ENCODE peak calls at places on chromosomes 4 and X, in nine cellular contexts. One of them, this sample, is unnamed.

GRCh38 chr4:67483868-67484602 is 61.3 kb downstream of the CENPC start:
- DNase-seq in A172: peak; percentile 2
- DNase-seq in stimulated activated CD4-positive, alpha-beta T cell treated with anti-CD3 and anti-CD28 coated beads, TNF-alpha, amount 100 ng/mL, for 4 hours: no peak
- DNase-seq in memory B cell: no peak
- DNase-seq in Daoy: peak; percentile 11
- DNase-seq in Peyer's patch: no peak
- DNase-seq in activated CD4-positive, alpha-beta T cell treated with anti-CD3 and anti-CD28 coated beads, Interleukin-2, amount 10 ng/mL, durations not matched to agents 7 days and 5 days: no peak
- DNase-seq in hippocampal formation: no peak
- DNase-seq in mammary epithelial cell: no peak
- DNase-seq in this sample: no peak

GRCh38 chr4:26206339-26206738 is 114.5 kb upstream of the RBPJ start:
- DNase-seq in A172: no peak
- DNase-seq in stimulated activated CD4-positive, alpha-beta T cell treated with anti-CD3 and anti-CD28 coated beads, TNF-alpha, amount 100 ng/mL, for 4 hours: no peak
- DNase-seq in memory B cell: no peak
- DNase-seq in Daoy: peak; percentile 18
- DNase-seq in Peyer's patch: no peak
- DNase-seq in activated CD4-positive, alpha-beta T cell treated with anti-CD3 and anti-CD28 coated beads, Interleukin-2, amount 10 ng/mL, durations not matched to agents 7 days and 5 days: no peak
- DNase-seq in hippocampal formation: no peak
- DNase-seq in mammary epithelial cell: no peak
- DNase-seq in this sample: no peak

GRCh38 chr4:156223985-156224384 is 270.3 kb upstream of the CTSO start:
- DNase-seq in A172: no peak
- DNase-seq in stimulated activated CD4-positive, alpha-beta T cell treated with anti-CD3 and anti-CD28 coated beads, TNF-alpha, amount 100 ng/mL, for 4 hours: no peak
- DNase-seq in memory B cell: no peak
- DNase-seq in Daoy: no peak
- DNase-seq in Peyer's patch: no peak
- DNase-seq in activated CD4-positive, alpha-beta T cell treated with anti-CD3 and anti-CD28 coated beads, Interleukin-2, amount 10 ng/mL, durations not matched to agents 7 days and 5 days: no peak
- DNase-seq in hippocampal formation: no peak
- DNase-seq in mammary epithelial cell: peak; percentile 20
- DNase-seq in this sample: no peak

GRCh38 chr4:2250003-2250763 is 8.3 kb upstream of the HAUS3 start:
- DNase-seq in A172: no peak
- DNase-seq in stimulated activated CD4-positive, alpha-beta T cell treated with anti-CD3 and anti-CD28 coated beads, TNF-alpha, amount 100 ng/mL, for 4 hours: no peak
- DNase-seq in memory B cell: peak; percentile 8
- DNase-seq in Daoy: peak; percentile 0
- DNase-seq in Peyer's patch: peak; percentile 39
- DNase-seq in activated CD4-positive, alpha-beta T cell treated with anti-CD3 and anti-CD28 coated beads, Interleukin-2, amount 10 ng/mL, durations not matched to agents 7 days and 5 days: no peak
- DNase-seq in hippocampal formation: no peak
- DNase-seq in mammary epithelial cell: no peak
- DNase-seq in this sample: no peak

GRCh38 chrX:152674135-152674534 is 24.5 kb upstream of the MAGEA3 start:
- DNase-seq in A172: no peak
- DNase-seq in stimulated activated CD4-positive, alpha-beta T cell treated with anti-CD3 and anti-CD28 coated beads, TNF-alpha, amount 100 ng/mL, for 4 hours: no peak
- DNase-seq in memory B cell: no peak
- DNase-seq in Daoy: no peak
- DNase-seq in Peyer's patch: no peak
- DNase-seq in activated CD4-positive, alpha-beta T cell treated with anti-CD3 and anti-CD28 coated beads, Interleukin-2, amount 10 ng/mL, durations not matched to agents 7 days and 5 days: no peak
- DNase-seq in hippocampal formation: no peak
- DNase-seq in mammary epithelial cell: no peak
- DNase-seq in this sample: no peak

GRCh38 chrX:65635371-65635770 is 32.1 kb upstream of the MSN start:
- DNase-seq in A172: no peak
- DNase-seq in stimulated activated CD4-positive, alpha-beta T cell treated with anti-CD3 and anti-CD28 coated beads, TNF-alpha, amount 100 ng/mL, for 4 hours: no peak
- DNase-seq in memory B cell: no peak
- DNase-seq in Daoy: no peak
- DNase-seq in Peyer's patch: no peak
- DNase-seq in activated CD4-positive, alpha-beta T cell treated with anti-CD3 and anti-CD28 coated beads, Interleukin-2, amount 10 ng/mL, durations not matched to agents 7 days and 5 days: no peak
- DNase-seq in hippocampal formation: no peak
- DNase-seq in mammary epithelial cell: no peak
- DNase-seq in this sample: no peak

GRCh38 chr4:13953083-13953482 is 325.6 kb upstream of the BOD1L1 start:
- DNase-seq in A172: no peak
- DNase-seq in stimulated activated CD4-positive, alpha-beta T cell treated with anti-CD3 and anti-CD28 coated beads, TNF-alpha, amount 100 ng/mL, for 4 hours: no peak
- DNase-seq in memory B cell: no peak
- DNase-seq in Daoy: no peak
- DNase-seq in Peyer's patch: no peak
- DNase-seq in activated CD4-positive, alpha-beta T cell treated with anti-CD3 and anti-CD28 coated beads, Interleukin-2, amount 10 ng/mL, durations not matched to agents 7 days and 5 days: no peak
- DNase-seq in hippocampal formation: no peak
- DNase-seq in mammary epithelial cell: no peak
- DNase-seq in this sample: no peak

GRCh38 chr4:81472249-81473085 is 760 bp upstream of the RASGEF1B start:
- DNase-seq in A172: no peak
- DNase-seq in stimulated activated CD4-positive, alpha-beta T cell treated with anti-CD3 and anti-CD28 coated beads, TNF-alpha, amount 100 ng/mL, for 4 hours: peak; percentile 25
- DNase-seq in memory B cell: peak; percentile 56
- DNase-seq in Daoy: peak; percentile 42
- DNase-seq in Peyer's patch: peak; percentile 80
- DNase-seq in activated CD4-positive, alpha-beta T cell treated with anti-CD3 and anti-CD28 coated beads, Interleukin-2, amount 10 ng/mL, durations not matched to agents 7 days and 5 days: peak; percentile 50
- DNase-seq in hippocampal formation: peak; percentile 66
- DNase-seq in mammary epithelial cell: no peak
- DNase-seq in this sample: no peak

GRCh38 chr4:8581094-8581861 is 1.1 kb downstream of the GPR78 start:
- DNase-seq in A172: no peak
- DNase-seq in stimulated activated CD4-positive, alpha-beta T cell treated with anti-CD3 and anti-CD28 coated beads, TNF-alpha, amount 100 ng/mL, for 4 hours: no peak
- DNase-seq in memory B cell: no peak
- DNase-seq in Daoy: no peak
- DNase-seq in Peyer's patch: no peak
- DNase-seq in activated CD4-positive, alpha-beta T cell treated with anti-CD3 and anti-CD28 coated beads, Interleukin-2, amount 10 ng/mL, durations not matched to agents 7 days and 5 days: no peak
- DNase-seq in hippocampal formation: no peak
- DNase-seq in mammary epithelial cell: no peak
- DNase-seq in this sample: no peak

GRCh38 chr4:176191974-176192373 is 3.4 kb downstream of the SPATA4 start:
- DNase-seq in A172: peak; percentile 28
- DNase-seq in stimulated activated CD4-positive, alpha-beta T cell treated with anti-CD3 and anti-CD28 coated beads, TNF-alpha, amount 100 ng/mL, for 4 hours: no peak
- DNase-seq in memory B cell: no peak
- DNase-seq in Daoy: peak; percentile 68
- DNase-seq in Peyer's patch: no peak
- DNase-seq in activated CD4-positive, alpha-beta T cell treated with anti-CD3 and anti-CD28 coated beads, Interleukin-2, amount 10 ng/mL, durations not matched to agents 7 days and 5 days: no peak
- DNase-seq in hippocampal formation: no peak
- DNase-seq in mammary epithelial cell: no peak
- DNase-seq in this sample: no peak

GRCh38 chr4:15317246-15317645 is 110.6 kb upstream of the C1QTNF7 start:
- DNase-seq in A172: no peak
- DNase-seq in stimulated activated CD4-positive, alpha-beta T cell treated with anti-CD3 and anti-CD28 coated beads, TNF-alpha, amount 100 ng/mL, for 4 hours: no peak
- DNase-seq in memory B cell: no peak
- DNase-seq in Daoy: no peak
- DNase-seq in Peyer's patch: no peak
- DNase-seq in activated CD4-positive, alpha-beta T cell treated with anti-CD3 and anti-CD28 coated beads, Interleukin-2, amount 10 ng/mL, durations not matched to agents 7 days and 5 days: no peak
- DNase-seq in hippocampal formation: no peak
- DNase-seq in mammary epithelial cell: no peak
- DNase-seq in this sample: no peak

GRCh38 chrX:125709532-125709931 is 389.9 kb downstream of the TEX13C start:
- DNase-seq in A172: no peak
- DNase-seq in stimulated activated CD4-positive, alpha-beta T cell treated with anti-CD3 and anti-CD28 coated beads, TNF-alpha, amount 100 ng/mL, for 4 hours: no peak
- DNase-seq in memory B cell: no peak
- DNase-seq in Daoy: no peak
- DNase-seq in Peyer's patch: no peak
- DNase-seq in activated CD4-positive, alpha-beta T cell treated with anti-CD3 and anti-CD28 coated beads, Interleukin-2, amount 10 ng/mL, durations not matched to agents 7 days and 5 days: no peak
- DNase-seq in hippocampal formation: no peak
- DNase-seq in mammary epithelial cell: no peak
- DNase-seq in this sample: no peak

GRCh38 chr4:10887600-10887999 is 203.0 kb upstream of the CLNK start:
- DNase-seq in A172: no peak
- DNase-seq in stimulated activated CD4-positive, alpha-beta T cell treated with anti-CD3 and anti-CD28 coated beads, TNF-alpha, amount 100 ng/mL, for 4 hours: no peak
- DNase-seq in memory B cell: no peak
- DNase-seq in Daoy: no peak
- DNase-seq in Peyer's patch: no peak
- DNase-seq in activated CD4-positive, alpha-beta T cell treated with anti-CD3 and anti-CD28 coated beads, Interleukin-2, amount 10 ng/mL, durations not matched to agents 7 days and 5 days: no peak
- DNase-seq in hippocampal formation: no peak
- DNase-seq in mammary epithelial cell: no peak
- DNase-seq in this sample: no peak

GRCh38 chr4:82975792-82976191 is 34.8 kb downstream of the LIN54 start:
- DNase-seq in A172: peak; percentile 61
- DNase-seq in stimulated activated CD4-positive, alpha-beta T cell treated with anti-CD3 and anti-CD28 coated beads, TNF-alpha, amount 100 ng/mL, for 4 hours: no peak
- DNase-seq in memory B cell: no peak
- DNase-seq in Daoy: no peak
- DNase-seq in Peyer's patch: no peak
- DNase-seq in activated CD4-positive, alpha-beta T cell treated with anti-CD3 and anti-CD28 coated beads, Interleukin-2, amount 10 ng/mL, durations not matched to agents 7 days and 5 days: no peak
- DNase-seq in hippocampal formation: no peak
- DNase-seq in mammary epithelial cell: no peak
- DNase-seq in this sample: no peak

GRCh38 chr4:76016383-76016782 is 6.9 kb downstream of the CXCL10 start:
- DNase-seq in A172: no peak
- DNase-seq in stimulated activated CD4-positive, alpha-beta T cell treated with anti-CD3 and anti-CD28 coated beads, TNF-alpha, amount 100 ng/mL, for 4 hours: no peak
- DNase-seq in memory B cell: no peak
- DNase-seq in Daoy: no peak
- DNase-seq in Peyer's patch: peak; percentile 53
- DNase-seq in activated CD4-positive, alpha-beta T cell treated with anti-CD3 and anti-CD28 coated beads, Interleukin-2, amount 10 ng/mL, durations not matched to agents 7 days and 5 days: peak; percentile 17
- DNase-seq in hippocampal formation: no peak
- DNase-seq in mammary epithelial cell: peak; percentile 80
- DNase-seq in this sample: no peak

GRCh38 chr4:26362745-26363439 is 42.1 kb downstream of the RBPJ start:
- DNase-seq in A172: peak; percentile 13
- DNase-seq in stimulated activated CD4-positive, alpha-beta T cell treated with anti-CD3 and anti-CD28 coated beads, TNF-alpha, amount 100 ng/mL, for 4 hours: no peak
- DNase-seq in memory B cell: no peak
- DNase-seq in Daoy: no peak
- DNase-seq in Peyer's patch: no peak
- DNase-seq in activated CD4-positive, alpha-beta T cell treated with anti-CD3 and anti-CD28 coated beads, Interleukin-2, amount 10 ng/mL, durations not matched to agents 7 days and 5 days: no peak
- DNase-seq in hippocampal formation: no peak
- DNase-seq in mammary epithelial cell: no peak
- DNase-seq in this sample: no peak

GRCh38 chr4:15354790-15355418 is 72.9 kb upstream of the C1QTNF7 start:
- DNase-seq in A172: no peak
- DNase-seq in stimulated activated CD4-positive, alpha-beta T cell treated with anti-CD3 and anti-CD28 coated beads, TNF-alpha, amount 100 ng/mL, for 4 hours: no peak
- DNase-seq in memory B cell: no peak
- DNase-seq in Daoy: no peak
- DNase-seq in Peyer's patch: no peak
- DNase-seq in activated CD4-positive, alpha-beta T cell treated with anti-CD3 and anti-CD28 coated beads, Interleukin-2, amount 10 ng/mL, durations not matched to agents 7 days and 5 days: no peak
- DNase-seq in hippocampal formation: no peak
- DNase-seq in mammary epithelial cell: no peak
- DNase-seq in this sample: no peak

GRCh38 chr4:184939978-184940377 is 78.3 kb upstream of the HELT start:
- DNase-seq in A172: no peak
- DNase-seq in stimulated activated CD4-positive, alpha-beta T cell treated with anti-CD3 and anti-CD28 coated beads, TNF-alpha, amount 100 ng/mL, for 4 hours: no peak
- DNase-seq in memory B cell: no peak
- DNase-seq in Daoy: no peak
- DNase-seq in Peyer's patch: no peak
- DNase-seq in activated CD4-positive, alpha-beta T cell treated with anti-CD3 and anti-CD28 coated beads, Interleukin-2, amount 10 ng/mL, durations not matched to agents 7 days and 5 days: no peak
- DNase-seq in hippocampal formation: no peak
- DNase-seq in mammary epithelial cell: no peak
- DNase-seq in this sample: no peak

GRCh38 chr4:41418444-41418843 is 119.5 kb upstream of the LIMCH1 start:
- DNase-seq in A172: peak; percentile 51
- DNase-seq in stimulated activated CD4-positive, alpha-beta T cell treated with anti-CD3 and anti-CD28 coated beads, TNF-alpha, amount 100 ng/mL, for 4 hours: no peak
- DNase-seq in memory B cell: no peak
- DNase-seq in Daoy: peak; percentile 70
- DNase-seq in Peyer's patch: no peak
- DNase-seq in activated CD4-positive, alpha-beta T cell treated with anti-CD3 and anti-CD28 coated beads, Interleukin-2, amount 10 ng/mL, durations not matched to agents 7 days and 5 days: no peak
- DNase-seq in hippocampal formation: peak; percentile 77
- DNase-seq in mammary epithelial cell: peak; percentile 37
- DNase-seq in this sample: no peak

GRCh38 chr4:142563682-142564291 is 282.3 kb downstream of the INPP4B start:
- DNase-seq in A172: peak; percentile 32
- DNase-seq in stimulated activated CD4-positive, alpha-beta T cell treated with anti-CD3 and anti-CD28 coated beads, TNF-alpha, amount 100 ng/mL, for 4 hours: no peak
- DNase-seq in memory B cell: no peak
- DNase-seq in Daoy: peak; percentile 48
- DNase-seq in Peyer's patch: no peak
- DNase-seq in activated CD4-positive, alpha-beta T cell treated with anti-CD3 and anti-CD28 coated beads, Interleukin-2, amount 10 ng/mL, durations not matched to agents 7 days and 5 days: no peak
- DNase-seq in hippocampal formation: no peak
- DNase-seq in mammary epithelial cell: peak; percentile 55
- DNase-seq in this sample: no peak

GRCh38 chrX:10602646-10603045 is 17.7 kb downstream of the MID1 start:
- DNase-seq in A172: no peak
- DNase-seq in stimulated activated CD4-positive, alpha-beta T cell treated with anti-CD3 and anti-CD28 coated beads, TNF-alpha, amount 100 ng/mL, for 4 hours: no peak
- DNase-seq in memory B cell: no peak
- DNase-seq in Daoy: no peak
- DNase-seq in Peyer's patch: no peak
- DNase-seq in activated CD4-positive, alpha-beta T cell treated with anti-CD3 and anti-CD28 coated beads, Interleukin-2, amount 10 ng/mL, durations not matched to agents 7 days and 5 days: no peak
- DNase-seq in hippocampal formation: no peak
- DNase-seq in mammary epithelial cell: no peak
- DNase-seq in this sample: no peak

GRCh38 chrX:129690435-129690834 is 35.7 kb upstream of the APLN start:
- DNase-seq in A172: no peak
- DNase-seq in stimulated activated CD4-positive, alpha-beta T cell treated with anti-CD3 and anti-CD28 coated beads, TNF-alpha, amount 100 ng/mL, for 4 hours: no peak
- DNase-seq in memory B cell: no peak
- DNase-seq in Daoy: no peak
- DNase-seq in Peyer's patch: no peak
- DNase-seq in activated CD4-positive, alpha-beta T cell treated with anti-CD3 and anti-CD28 coated beads, Interleukin-2, amount 10 ng/mL, durations not matched to agents 7 days and 5 days: no peak
- DNase-seq in hippocampal formation: no peak
- DNase-seq in mammary epithelial cell: no peak
- DNase-seq in this sample: no peak

GRCh38 chr4:67933755-67934154 is 29.5 kb downstream of the TMPRSS11A start:
- DNase-seq in A172: peak; percentile 3
- DNase-seq in stimulated activated CD4-positive, alpha-beta T cell treated with anti-CD3 and anti-CD28 coated beads, TNF-alpha, amount 100 ng/mL, for 4 hours: no peak
- DNase-seq in memory B cell: no peak
- DNase-seq in Daoy: no peak
- DNase-seq in Peyer's patch: no peak
- DNase-seq in activated CD4-positive, alpha-beta T cell treated with anti-CD3 and anti-CD28 coated beads, Interleukin-2, amount 10 ng/mL, durations not matched to agents 7 days and 5 days: no peak
- DNase-seq in hippocampal formation: no peak
- DNase-seq in mammary epithelial cell: no peak
- DNase-seq in this sample: no peak

GRCh38 chr4:1417522-1418390 is 11.5 kb upstream of the NKX1-1 start:
- DNase-seq in A172: no peak
- DNase-seq in stimulated activated CD4-positive, alpha-beta T cell treated with anti-CD3 and anti-CD28 coated beads, TNF-alpha, amount 100 ng/mL, for 4 hours: no peak
- DNase-seq in memory B cell: no peak
- DNase-seq in Daoy: peak; percentile 34
- DNase-seq in Peyer's patch: peak; percentile 37
- DNase-seq in activated CD4-positive, alpha-beta T cell treated with anti-CD3 and anti-CD28 coated beads, Interleukin-2, amount 10 ng/mL, durations not matched to agents 7 days and 5 days: no peak
- DNase-seq in hippocampal formation: no peak
- DNase-seq in mammary epithelial cell: no peak
- DNase-seq in this sample: no peak

GRCh38 chrX:49829016-49829415 is at the start of gene PAGE4:
- DNase-seq in A172: no peak
- DNase-seq in stimulated activated CD4-positive, alpha-beta T cell treated with anti-CD3 and anti-CD28 coated beads, TNF-alpha, amount 100 ng/mL, for 4 hours: no peak
- DNase-seq in memory B cell: no peak
- DNase-seq in Daoy: no peak
- DNase-seq in Peyer's patch: no peak
- DNase-seq in activated CD4-positive, alpha-beta T cell treated with anti-CD3 and anti-CD28 coated beads, Interleukin-2, amount 10 ng/mL, durations not matched to agents 7 days and 5 days: no peak
- DNase-seq in hippocampal formation: no peak
- DNase-seq in mammary epithelial cell: no peak
- DNase-seq in this sample: no peak

GRCh38 chr4:80781436-80781835 is 249.1 kb upstream of the BMP3 start:
- DNase-seq in A172: no peak
- DNase-seq in stimulated activated CD4-positive, alpha-beta T cell treated with anti-CD3 and anti-CD28 coated beads, TNF-alpha, amount 100 ng/mL, for 4 hours: no peak
- DNase-seq in memory B cell: no peak
- DNase-seq in Daoy: no peak
- DNase-seq in Peyer's patch: no peak
- DNase-seq in activated CD4-positive, alpha-beta T cell treated with anti-CD3 and anti-CD28 coated beads, Interleukin-2, amount 10 ng/mL, durations not matched to agents 7 days and 5 days: no peak
- DNase-seq in hippocampal formation: no peak
- DNase-seq in mammary epithelial cell: no peak
- DNase-seq in this sample: no peak

GRCh38 chrX:31449975-31450374 is 378.1 kb upstream of the FTHL17 start:
- DNase-seq in A172: peak; percentile 31
- DNase-seq in stimulated activated CD4-positive, alpha-beta T cell treated with anti-CD3 and anti-CD28 coated beads, TNF-alpha, amount 100 ng/mL, for 4 hours: no peak
- DNase-seq in memory B cell: no peak
- DNase-seq in Daoy: no peak
- DNase-seq in Peyer's patch: no peak
- DNase-seq in activated CD4-positive, alpha-beta T cell treated with anti-CD3 and anti-CD28 coated beads, Interleukin-2, amount 10 ng/mL, durations not matched to agents 7 days and 5 days: no peak
- DNase-seq in hippocampal formation: no peak
- DNase-seq in mammary epithelial cell: no peak
- DNase-seq in this sample: no peak

GRCh38 chrX:119617511-119618164 is 11.4 kb upstream of the NKRF start:
- DNase-seq in A172: no peak
- DNase-seq in stimulated activated CD4-positive, alpha-beta T cell treated with anti-CD3 and anti-CD28 coated beads, TNF-alpha, amount 100 ng/mL, for 4 hours: no peak
- DNase-seq in memory B cell: no peak
- DNase-seq in Daoy: no peak
- DNase-seq in Peyer's patch: peak; percentile 73
- DNase-seq in activated CD4-positive, alpha-beta T cell treated with anti-CD3 and anti-CD28 coated beads, Interleukin-2, amount 10 ng/mL, durations not matched to agents 7 days and 5 days: no peak
- DNase-seq in hippocampal formation: no peak
- DNase-seq in mammary epithelial cell: no peak
- DNase-seq in this sample: no peak

GRCh38 chr4:7295917-7296660 is 103.8 kb downstream of the SORCS2 start:
- DNase-seq in A172: no peak
- DNase-seq in stimulated activated CD4-positive, alpha-beta T cell treated with anti-CD3 and anti-CD28 coated beads, TNF-alpha, amount 100 ng/mL, for 4 hours: no peak
- DNase-seq in memory B cell: no peak
- DNase-seq in Daoy: peak; percentile 55
- DNase-seq in Peyer's patch: no peak
- DNase-seq in activated CD4-positive, alpha-beta T cell treated with anti-CD3 and anti-CD28 coated beads, Interleukin-2, amount 10 ng/mL, durations not matched to agents 7 days and 5 days: no peak
- DNase-seq in hippocampal formation: peak; percentile 50
- DNase-seq in mammary epithelial cell: peak; percentile 19
- DNase-seq in this sample: peak; percentile 82

GRCh38 chr4:53152467-53152866 is 213.4 kb downstream of the SCFD2 start:
- DNase-seq in A172: no peak
- DNase-seq in stimulated activated CD4-positive, alpha-beta T cell treated with anti-CD3 and anti-CD28 coated beads, TNF-alpha, amount 100 ng/mL, for 4 hours: no peak
- DNase-seq in memory B cell: no peak
- DNase-seq in Daoy: no peak
- DNase-seq in Peyer's patch: no peak
- DNase-seq in activated CD4-positive, alpha-beta T cell treated with anti-CD3 and anti-CD28 coated beads, Interleukin-2, amount 10 ng/mL, durations not matched to agents 7 days and 5 days: no peak
- DNase-seq in hippocampal formation: no peak
- DNase-seq in mammary epithelial cell: no peak
- DNase-seq in this sample: no peak